ENCODE peak calls at places on chromosome X, in four cellular contexts. S, Z, Q and D are unnamed samples.
A peak's percentile ranks its signal among the peaks of the same experiment; 100 is the strongest.

GRCh38 chrX:110026099-110026844 is 23.4 kb downstream of the TMEM164 start:
- DNase-seq in S (no peak), Z (no peak), Q (no peak), D (no peak)

GRCh38 chrX:75118296-75118695 is 37.8 kb downstream of the ABCB7 start:
- DNase-seq in S (no peak), Z (no peak), Q (no peak), D (no peak)

GRCh38 chrX:152025656-152026440 is 51.4 kb upstream of the GABRE start:
- DNase-seq in S (no peak), Z (no peak), Q (no peak), D (no peak)

GRCh38 chrX:23382572-23382971 is 47.9 kb downstream of the PTCHD1 start:
- DNase-seq in S (no peak), Z (no peak), Q (no peak), D (no peak)

GRCh38 chrX:31420711-31421151 is 348.9 kb upstream of the FTHL17 start:
- DNase-seq in S (no peak), Z (no peak), Q (no peak), D (no peak)

GRCh38 chrX:150984164-150984824 is 1.2 kb downstream of the HMGB3 start:
- DNase-seq in S (no peak), Z (no peak), Q (no peak), D (no peak)

GRCh38 chrX:38561951-38562719 is 793 bp downstream of the TSPAN7 start:
- DNase-seq in S (peak; percentile 69), Z (peak; percentile 30), Q (peak; percentile 29), D (peak; percentile 78)

GRCh38 chrX:119218198-119218597 is 17.9 kb upstream of the PGRMC1 start:
- DNase-seq in S (no peak), Z (no peak), Q (no peak), D (no peak)

GRCh38 chrX:12721042-12721441 is 70.2 kb upstream of the PRPS2 start:
- DNase-seq in S (no peak), Z (no peak), Q (no peak), D (no peak)

GRCh38 chrX:43956034-43956433 is 17.2 kb downstream of the NDP start:
- DNase-seq in S (no peak), Z (no peak), Q (no peak), D (no peak)

GRCh38 chrX:19568422-19568821 is 53.1 kb upstream of the MAP3K15 start:
- DNase-seq in S (no peak), Z (no peak), Q (no peak), D (no peak)

GRCh38 chrX:123215397-123216089 is 31.5 kb downstream of the GRIA3 start:
- DNase-seq in S (no peak), Z (peak; percentile 38), Q (no peak), D (no peak)

GRCh38 chrX:78543281-78543680 is 115.8 kb downstream of the RTL3 start:
- DNase-seq in S (no peak), Z (no peak), Q (no peak), D (no peak)

GRCh38 chrX:49192722-49193328 is 6.7 kb upstream of the PRICKLE3 start:
- DNase-seq in S (no peak), Z (no peak), Q (no peak), D (no peak)

GRCh38 chrX:65674351-65674893 is 7.0 kb downstream of the MSN start:
- DNase-seq in S (no peak), Z (no peak), Q (no peak), D (no peak)
- H3K4me1 ChIP-seq in S (peaks cover 4% of the 10 kb centered on the region), Z (peaks cover 85% of the 10 kb centered on the region), Q (peaks cover 54% of the 10 kb centered on the region), D (peaks cover 25% of the 10 kb centered on the region)

GRCh38 chrX:70479970-70480659 is 35.5 kb downstream of the DLG3 start:
- DNase-seq in S (no peak), Z (peak; percentile 54), Q (no peak), D (no peak)

GRCh38 chrX:70479197-70479969 is 34.7 kb downstream of the DLG3 start:
- DNase-seq in S (no peak), Z (no peak), Q (no peak), D (no peak)

GRCh38 chrX:70481871-70482270 is 37.2 kb downstream of the DLG3 start:
- DNase-seq in S (no peak), Z (no peak), Q (no peak), D (no peak)

GRCh38 chrX:70481424-70481823 is 36.8 kb downstream of the DLG3 start:
- DNase-seq in S (no peak), Z (no peak), Q (no peak), D (no peak)

DNA sequence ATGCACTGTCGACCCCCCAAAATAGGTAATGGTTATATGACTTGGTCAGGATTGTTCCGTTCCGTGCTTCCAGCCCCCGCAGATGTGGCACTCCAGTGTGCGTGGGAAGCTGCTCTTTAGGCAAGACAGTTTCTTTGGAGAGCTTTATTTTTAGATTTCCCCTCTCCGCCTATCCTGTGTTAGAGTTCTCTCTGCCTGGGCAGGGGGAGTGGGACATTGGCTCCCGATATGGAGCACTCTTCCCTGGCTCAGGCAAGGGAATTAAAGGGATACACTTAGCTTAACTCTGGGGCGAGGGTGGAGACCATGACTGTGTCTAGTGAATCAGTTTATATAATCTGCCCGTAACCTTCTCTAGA is 36.0 kb downstream of the DLG3 start:
- DNase-seq in S (no peak), Z (peak; percentile 62), Q (no peak), D (no peak)
- H3K4me1 ChIP-seq in S (no peaks in the 10 kb centered on the region), Z (peaks cover 38% of the 10 kb centered on the region), Q (peaks cover 6% of the 10 kb centered on the region), D (no peaks in the 10 kb centered on the region)

GRCh38 chrX:39855748-39856129 is 242.0 kb downstream of the BCOR start:
- DNase-seq in S (no peak), Z (no peak), Q (no peak), D (no peak)

GRCh38 chrX:39854772-39855747 is 242.7 kb downstream of the BCOR start:
- DNase-seq in S (no peak), Z (no peak), Q (no peak), D (no peak)

GRCh38 chrX:39857780-39858179 is 240.0 kb downstream of the BCOR start:
- DNase-seq in S (no peak), Z (no peak), Q (no peak), D (no peak)

GRCh38 chrX:39853417-39853816 is 244.3 kb downstream of the BCOR start:
- DNase-seq in S (no peak), Z (no peak), Q (no peak), D (no peak)

DNA sequence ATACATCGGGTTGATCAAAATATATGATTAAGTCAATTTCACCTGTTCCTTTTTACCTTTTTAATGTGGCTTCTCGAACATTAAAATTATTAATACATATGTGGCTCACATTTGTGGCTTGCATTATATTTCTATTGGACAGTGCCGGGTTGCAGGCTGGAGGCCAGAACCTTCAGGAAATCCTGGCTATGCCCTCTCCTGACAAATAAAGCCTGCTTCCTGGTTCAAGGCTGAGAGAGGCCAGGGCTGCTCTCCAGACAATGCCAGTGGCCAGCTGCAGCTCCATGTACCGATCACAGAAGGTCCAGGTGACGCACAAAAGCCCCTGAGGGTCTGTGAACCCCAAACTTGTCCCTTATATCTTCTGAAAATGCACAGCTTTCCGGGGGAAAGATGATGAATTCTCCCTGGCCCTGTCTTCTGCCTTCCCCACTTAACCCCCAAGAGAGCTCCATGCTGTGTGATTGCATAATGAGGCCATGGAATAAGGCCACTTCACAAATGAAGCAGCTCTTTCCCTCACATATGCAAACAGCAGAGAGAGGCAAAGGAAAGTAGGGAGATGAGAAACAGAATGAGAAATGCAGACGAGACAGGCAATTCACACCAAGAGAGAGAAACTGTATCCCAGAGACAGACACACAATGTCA is 241.2 kb downstream of the BCOR start:
- DNase-seq in S (no peak), Z (no peak), Q (no peak), D (no peak)
- H3K4me1 ChIP-seq in S (no peaks in the 10 kb centered on the region), Z (peaks cover 7% of the 10 kb centered on the region), Q (peaks cover 8% of the 10 kb centered on the region), D (peaks cover 42% of the 10 kb centered on the region)

GRCh38 chrX:9558615-9559014 is 93.8 kb downstream of the TBL1X start:
- DNase-seq in S (no peak), Z (no peak), Q (no peak), D (no peak)
- H3K4me1 ChIP-seq in S (no peaks in the 10 kb centered on the region), Z (peaks cover 2% of the 10 kb centered on the region), Q (no peaks in the 10 kb centered on the region), D (no peaks in the 10 kb centered on the region)

DNA sequence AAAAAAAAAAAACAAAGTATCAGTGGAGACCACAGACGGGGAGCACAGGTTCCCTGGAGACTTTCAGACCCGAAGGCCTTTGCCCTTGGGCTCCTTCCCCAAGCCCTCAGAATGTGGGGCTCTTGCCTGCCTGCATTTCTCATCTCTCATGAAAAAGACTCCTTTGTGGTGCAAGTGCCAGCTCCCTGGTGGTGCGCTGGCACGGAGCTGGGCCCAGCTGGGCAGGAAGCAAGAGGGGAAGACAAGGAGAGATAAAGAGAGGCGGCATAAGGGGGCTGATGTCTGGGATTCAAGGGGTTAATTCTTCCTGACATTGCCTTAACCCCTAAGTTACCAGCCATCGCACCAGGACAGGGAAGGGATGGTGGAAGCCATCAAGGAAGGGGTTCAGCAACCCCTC is 21.8 kb downstream of the NLGN3 start:
- DNase-seq in S (no peak), Z (no peak), Q (no peak), D (no peak)
- H3K4me1 ChIP-seq in S (no peaks in the 10 kb centered on the region), Z (no peaks in the 10 kb centered on the region), Q (no peaks in the 10 kb centered on the region), D (no peaks in the 10 kb centered on the region)

DNA sequence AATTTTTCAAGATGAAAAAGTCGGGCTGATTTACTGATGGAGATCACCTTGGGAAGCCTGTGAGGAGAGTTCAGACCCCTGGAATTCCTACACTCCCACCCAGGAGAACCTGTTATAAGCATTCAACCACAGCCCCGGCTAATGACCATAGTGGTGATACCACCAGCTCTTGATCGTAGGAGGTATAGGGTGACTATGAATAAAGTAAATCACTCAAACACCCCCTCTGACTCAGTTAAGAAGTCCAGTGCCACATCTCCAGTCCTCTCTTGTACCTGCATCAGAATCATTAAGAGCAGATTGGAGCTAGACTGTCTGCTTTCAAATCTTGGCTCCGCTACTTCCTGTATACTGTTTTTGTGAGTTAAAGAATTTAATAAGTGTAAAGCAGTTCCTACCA is 565.0 kb upstream of the DIPK2B start:
- DNase-seq in S (no peak), Z (no peak), Q (no peak), D (no peak)
- H3K4me1 ChIP-seq in S (peaks cover 1% of the 10 kb centered on the region), Z (no peaks in the 10 kb centered on the region), Q (no peaks in the 10 kb centered on the region), D (peaks cover 2% of the 10 kb centered on the region)

GRCh38 chrX:155070663-155070974 is 317 bp downstream of the CMC4 start:
- DNase-seq in S (peak; percentile 77), Z (no peak), Q (no peak), D (no peak)
- H3K4me1 ChIP-seq in S (no peaks in the 10 kb centered on the region), Z (peaks cover 13% of the 10 kb centered on the region), Q (peaks cover 7% of the 10 kb centered on the region), D (peaks cover 46% of the 10 kb centered on the region)

GRCh38 chrX:2693526-2694002 is 2.5 kb downstream of the CD99 start:
- DNase-seq in S (no peak), Z (peak; percentile 27), Q (no peak), D (peak; percentile 64)
- H3K4me1 ChIP-seq in S (peaks cover 2% of the 10 kb centered on the region), Z (peaks cover 61% of the 10 kb centered on the region), Q (peaks cover 50% of the 10 kb centered on the region), D (peaks cover 74% of the 10 kb centered on the region)